ENCODE peak calls at places on chromosomes 11 and 22, in eight cellular contexts. S is breast epithelium, N is astrocyte of the spinal cord, O is right lobe of liver, E is MM.1S, V is uterus, X is fibroblast of pulmonary artery, Z is GM12865. R is an unnamed sample.

GRCh38 chr22:22955276-22955798 is 67.7 kb downstream of the IGLL5 start:
- DNase-seq in X (no peak), V (no peak), S (no peak), Z (no peak), E (peak; percentile 51), N (no peak), O (no peak), R (no peak)

GRCh38 chr11:35295751-35296150 is 123.6 kb downstream of the SLC1A2 start:
- DNase-seq in V (no peak), X (no peak), S (no peak), Z (no peak), N (no peak), O (no peak), E (no peak), R (no peak)

GRCh38 chr11:65962136-65962564 is 616 bp downstream of the SART1 start:
- DNase-seq in V (no peak), E (no peak), O (no peak), N (no peak), S (no peak), Z (no peak), X (no peak), R (no peak)

GRCh38 chr11:10413268-10413667 is 41.8 kb upstream of the AMPD3 start:
- DNase-seq in E (peak; percentile 86), N (no peak), V (no peak), S (no peak), Z (peak; percentile 72), X (no peak), O (no peak), R (peak; percentile 24)

GRCh38 chr22:33831207-33831606 is 89.1 kb downstream of the LARGE1 start:
- DNase-seq in V (no peak), N (no peak), Z (no peak), E (no peak), S (no peak), X (no peak), O (no peak), R (no peak)

GRCh38 chr11:101126551-101127347 is 2.9 kb downstream of the PGR start:
- DNase-seq in X (peak; percentile 25), O (no peak), V (peak; percentile 67), N (peak; percentile 17), S (no peak), E (peak; percentile 26), Z (no peak), R (peak; percentile 69)

GRCh38 chr11:68065841-68066240 is 27.0 kb downstream of the TCIRG1 start:
- DNase-seq in E (no peak), X (no peak), N (no peak), Z (no peak), V (no peak), S (no peak), O (no peak), R (no peak)

GRCh38 chr11:1784761-1785650 is 21.3 kb upstream of the CTSD start:
- DNase-seq in Z (no peak), X (no peak), N (no peak), S (no peak), E (no peak), O (no peak), V (no peak), R (no peak)

GRCh38 chr11:10727259-10727851 is 23.7 kb upstream of the CTR9 start:
- DNase-seq in V (peak; percentile 83), O (no peak), E (no peak), X (no peak), Z (no peak), N (peak; percentile 75), S (no peak), R (peak; percentile 94)

GRCh38 chr22:37747090-37747714 is 50.4 kb downstream of the TRIOBP start:
- DNase-seq in Z (peak; percentile 14), S (no peak), O (no peak), V (peak; percentile 54), X (peak; percentile 44), N (peak; percentile 31), E (no peak), R (peak; percentile 70)

GRCh38 chr22:31139866-31140716 is at the start of gene PLA2G3:
- DNase-seq in X (peak; percentile 49), S (no peak), E (no peak), V (no peak), N (peak; percentile 63), Z (no peak), O (no peak), R (peak; percentile 47)

GRCh38 chr22:22931557-22932270 is 44.1 kb downstream of the IGLL5 start:
- DNase-seq in E (peak; percentile 95), O (peak; percentile 40), Z (peak; percentile 92), V (no peak), N (no peak), S (no peak), X (no peak), R (no peak)

GRCh38 chr11:17526326-17526725 is 17.9 kb downstream of the USH1C start:
- DNase-seq in N (no peak), O (no peak), X (no peak), Z (no peak), S (no peak), E (no peak), V (no peak), R (no peak)

GRCh38 chr11:131146817-131147490 is 223.5 kb upstream of the NTM start:
- DNase-seq in S (no peak), V (no peak), N (no peak), E (no peak), O (no peak), Z (no peak), X (no peak), R (no peak)

GRCh38 chr22:44807232-44807631 is 54.9 kb downstream of the ARHGAP8 start:
- DNase-seq in O (no peak), S (no peak), Z (no peak), E (no peak), N (no peak), X (no peak), V (no peak), R (no peak)

GRCh38 chr11:63567044-63567840 is 4.1 kb upstream of the PLAAT2 start:
- DNase-seq in S (no peak), O (no peak), X (peak; percentile 84), V (peak; percentile 60), E (peak; percentile 73), N (peak; percentile 86), Z (peak; percentile 97), R (peak; percentile 96)

GRCh38 chr11:44066732-44067131 is 662 bp downstream of the ACCS start:
- DNase-seq in S (no peak), E (no peak), O (no peak), Z (no peak), V (peak; percentile 25), X (peak; percentile 80), N (peak; percentile 71), R (peak; percentile 65)

GRCh38 chr22:31917227-31917921 is 27.0 kb upstream of the YWHAH start:
- DNase-seq in O (no peak), X (no peak), N (no peak), V (no peak), E (no peak), S (no peak), Z (peak; percentile 65), R (no peak)

GRCh38 chr11:126880872-126881271 is 119.7 kb downstream of the KIRREL3 start:
- DNase-seq in S (no peak), Z (no peak), V (no peak), E (no peak), X (no peak), N (no peak), O (no peak), R (no peak)

DNA sequence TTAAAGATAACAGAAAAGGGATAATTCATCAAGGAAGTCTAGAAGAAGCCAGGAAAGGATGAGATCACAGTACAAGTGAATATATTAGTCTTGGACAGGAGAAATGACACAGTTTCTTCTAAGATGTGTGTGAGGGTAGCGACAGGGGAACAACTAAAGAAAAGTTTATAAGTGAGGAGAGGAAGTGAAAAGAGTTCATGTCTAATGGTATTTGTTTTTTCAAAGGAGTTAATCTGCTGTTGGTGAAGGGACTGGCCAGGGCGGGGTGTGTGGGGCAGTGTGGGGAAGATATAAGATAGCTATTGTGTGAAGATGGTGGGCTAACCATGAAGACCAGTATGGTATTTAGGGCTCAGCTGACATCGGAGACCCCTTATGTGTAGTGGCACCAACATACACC is 7.6 kb upstream of the PPFIBP2 start:
- DNase-seq in N (no peak), E (no peak), X (no peak), S (no peak), O (no peak), V (no peak), Z (no peak), R (no peak)
- H3K4me3 ChIP-seq in N (no peak overlapping the region), E (no peak overlapping the region), X (no peak overlapping the region), S (no peak overlapping the region), O (no peak overlapping the region), V (no peak overlapping the region), Z (no peak overlapping the region), R (no peak overlapping the region)

DNA sequence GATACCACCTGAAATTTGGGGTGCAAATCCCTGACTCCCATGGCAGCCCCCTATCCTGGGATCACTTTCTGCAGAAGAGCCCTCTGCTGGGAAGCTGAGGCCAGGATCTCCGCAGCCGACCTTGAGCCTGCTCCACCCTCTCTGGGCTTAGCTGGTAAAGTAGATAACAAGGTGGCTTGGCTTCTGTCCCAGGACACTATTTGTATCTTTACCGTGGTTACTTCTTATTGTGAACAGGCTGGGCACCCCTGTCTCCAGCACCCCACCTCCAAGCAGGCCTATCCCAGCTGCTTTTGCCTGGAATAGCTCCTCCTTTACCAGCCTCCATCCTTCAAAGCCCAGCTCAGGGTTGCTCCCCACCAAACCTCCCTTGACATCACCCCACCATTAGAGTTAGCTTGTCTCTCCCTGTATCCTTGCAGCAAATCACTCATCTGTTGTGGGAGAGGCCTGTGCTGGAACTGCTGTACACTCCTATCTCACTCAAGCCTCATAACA is 35.2 kb upstream of the P2RY2 start:
- DNase-seq in Z (no peak), X (no peak), N (no peak), E (no peak), V (no peak), S (peak; percentile 20), O (no peak), R (peak; percentile 30)
- TF ChIP-seq CTCF in Z (no peak), X (peak; percentile 7), N (no peak), E (no peak), V (no peak), S (no peak), O (no peak), R (peak; percentile 16)

DNA sequence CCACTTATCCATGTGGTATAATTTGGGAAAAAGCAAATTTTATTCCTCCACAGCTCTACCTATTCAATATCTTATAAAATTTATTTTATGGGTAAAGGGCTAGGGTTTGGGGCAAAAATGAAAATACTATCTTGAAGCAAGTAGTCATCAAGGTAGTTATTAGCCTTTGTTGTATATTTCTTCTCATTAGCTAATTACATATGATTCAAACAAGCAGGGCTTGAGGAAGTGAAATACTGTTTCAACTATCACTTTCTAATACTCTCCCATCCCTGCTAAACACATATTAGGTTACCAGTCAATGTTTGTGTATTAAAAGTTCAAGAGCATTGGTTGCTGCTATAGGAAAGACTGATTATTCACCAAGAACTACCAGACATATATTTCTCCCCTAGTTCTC is 517.3 kb downstream of the METTL15 start:
- DNase-seq in O (no peak), V (no peak), S (no peak), Z (no peak), N (no peak), E (no peak), X (no peak), R (no peak)
- H3K4me3 ChIP-seq in O (no peak overlapping the region), V (no peak overlapping the region), S (no peak overlapping the region), Z (no peak overlapping the region), N (no peak overlapping the region), E (no peak overlapping the region), X (no peak overlapping the region), R (no peak overlapping the region)

DNA sequence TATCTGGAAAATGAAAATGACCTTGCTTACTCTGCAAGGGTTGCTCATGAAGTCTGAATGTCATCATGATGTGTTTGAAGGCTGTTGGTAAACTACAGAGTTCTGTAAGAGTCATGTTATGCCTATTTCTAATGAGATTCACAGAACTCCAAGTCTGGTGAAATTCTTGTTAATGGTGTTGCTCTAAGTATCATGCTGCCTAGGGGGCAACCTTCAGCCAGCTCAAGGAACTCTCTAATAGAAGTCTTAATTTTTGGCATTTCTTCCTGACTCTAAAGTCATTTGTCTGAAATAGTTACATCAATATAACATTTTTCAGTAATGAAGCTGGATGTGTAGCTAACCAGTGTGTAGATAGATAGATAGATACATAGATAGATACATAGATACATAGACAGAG is 302.8 kb downstream of the FAT3 start:
- DNase-seq in O (no peak), E (no peak), S (no peak), N (no peak), X (peak; percentile 0), Z (no peak), V (no peak), R (peak; percentile 2)
- TF ChIP-seq CTCF in O (no peak), E (no peak), S (no peak), N (no peak), X (no peak), Z (no peak), V (no peak), R (no peak)